ENCODE peak calls at places on chromosomes 11 and 22, in five cellular contexts. X is GM13977, H is lower leg skin, T is AML-193, C is cardiac fibroblast. B is an unnamed sample.

GRCh38 chr22:37258810-37259472 is 14.9 kb upstream of the RAC2 start:
- DNase-seq in X (no peak), H (no peak), T (no peak), C (no peak), B (no peak)

GRCh38 chr22:45552580-45553332 is 50.1 kb downstream of the FBLN1 start:
- DNase-seq in X (no peak), H (no peak), T (no peak), C (peak), B (peak)

GRCh38 chr22:41595703-41596102 is 6.1 kb upstream of the PMM1 start:
- DNase-seq in X (no peak), H (no peak), T (no peak), C (no peak), B (no peak)

GRCh38 chr11:85752890-85753581 is 57.9 kb downstream of the SYTL2 start:
- DNase-seq in X (no peak), H (peak), T (no peak), C (no peak), B (peak)

GRCh38 chr22:36143066-36143815 is 17.3 kb downstream of the APOL3 start:
- DNase-seq in X (no peak), H (no peak), T (no peak), C (no peak), B (peak)

GRCh38 chr11:46272816-46273427 is 4.5 kb upstream of the CREB3L1 start:
- DNase-seq in X (no peak), H (no peak), T (no peak), C (peak), B (peak)

GRCh38 chr11:7590529-7590928 is 76.7 kb downstream of the PPFIBP2 start:
- DNase-seq in X (no peak), H (no peak), T (no peak), C (no peak), B (no peak)

GRCh38 chr11:123519797-123520193 is 89.7 kb downstream of the GRAMD1B start:
- DNase-seq in X (no peak), H (no peak), T (no peak), C (no peak), B (no peak)

GRCh38 chr11:76602431-76602861 is 68.1 kb downstream of the LRRC32 start:
- DNase-seq in X (no peak), H (peak), T (no peak), C (peak), B (no peak)

GRCh38 chr22:23207786-23208325 is 27.5 kb downstream of the BCR start:
- DNase-seq in X (no peak), H (no peak), T (no peak), C (no peak), B (peak)

GRCh38 chr22:24156915-24157782 is 24.1 kb upstream of the SUSD2 start:
- DNase-seq in X (peak), H (peak), T (peak), C (peak), B (peak)

GRCh38 chr11:69144316-69144715 is 11.4 kb upstream of the SMIM38 start:
- DNase-seq in X (no peak), H (no peak), T (no peak), C (no peak), B (no peak)

GRCh38 chr11:113673566-113674396 is 32.3 kb downstream of the TMPRSS5 start:
- DNase-seq in X (no peak), H (no peak), T (no peak), C (no peak), B (no peak)

B was measured in thyroid gland.